ENCODE peak calls at places on chromosomes 13 and 19, in four cellular contexts. D is activated CD4-positive, alpha-beta T cell treated with anti-CD3 and anti-CD28 coated beads for 24 hours; L is NCI-H187; I is HFF-Myc. S is an unnamed sample.

GRCh38 chr19:35341006-35341405 is 6.7 kb upstream of the FFAR1 start:
- DNase-seq in D (no peak), L (no peak), I (no peak), S (no peak)

GRCh38 chr13:59856281-59856810 is 307.4 kb downstream of the DIAPH3 start:
- DNase-seq in D (no peak), L (no peak), I (peak; percentile 33), S (no peak)

GRCh38 chr19:38905186-38905539 is 5.4 kb downstream of the NFKBIB start:
- DNase-seq in D (no peak), L (no peak), I (no peak), S (no peak)

GRCh38 chr13:24512208-24513068 is at the start of gene PARP4:
- DNase-seq in D (peak; percentile 49), L (peak; percentile 18), I (peak; percentile 85), S (peak; percentile 86)

GRCh38 chr13:62626771-62627170 is 1211.1 kb upstream of the PCDH20 start:
- DNase-seq in D (no peak), L (no peak), I (no peak), S (no peak)

GRCh38 chr13:90709329-90709728 is 638.2 kb upstream of the MIR17HG start:
- DNase-seq in D (no peak), L (no peak), I (no peak), S (no peak)

GRCh38 chr13:42114912-42115311 is 66.5 kb downstream of the DGKH start:
- DNase-seq in D (no peak), L (no peak), I (no peak), S (no peak)

GRCh38 chr13:77728265-77728966 is 30.9 kb downstream of the SLAIN1 start:
- DNase-seq in D (no peak), L (no peak), I (no peak), S (no peak)

GRCh38 chr13:108609353-108609752 is 20.1 kb upstream of the MYO16 start:
- DNase-seq in D (no peak), L (no peak), I (peak; percentile 20), S (no peak)

GRCh38 chr19:6890938-6891337 is 3.6 kb downstream of the ADGRE1 start:
- DNase-seq in D (peak; percentile 32), L (no peak), I (no peak), S (no peak)

GRCh38 chr13:50543767-50544166 is 299.7 kb downstream of the DLEU7 start:
- DNase-seq in D (no peak), L (no peak), I (no peak), S (no peak)

GRCh38 chr19:17933414-17934129 is 757 bp downstream of the CCDC124 start:
- DNase-seq in D (no peak), L (no peak), I (no peak), S (no peak)

GRCh38 chr13:46577656-46578589 is 25.0 kb downstream of the LRCH1 start:
- DNase-seq in D (no peak), L (no peak), I (peak; percentile 80), S (no peak)

GRCh38 chr13:23547000-23547590 is 23.1 kb upstream of the TNFRSF19 start:
- DNase-seq in D (no peak), L (no peak), I (no peak), S (no peak)

GRCh38 chr13:35789335-35790166 is 313.1 kb upstream of the MAB21L1 start:
- DNase-seq in D (no peak), L (no peak), I (peak; percentile 31), S (peak; percentile 17)

GRCh38 chr19:31185261-31185660 is 164.0 kb downstream of the TSHZ3 start:
- DNase-seq in D (no peak), L (no peak), I (no peak), S (no peak)

GRCh38 chr19:3270908-3271307 is 46.4 kb downstream of the CELF5 start:
- DNase-seq in D (peak; percentile 35), L (no peak), I (peak; percentile 22), S (peak; percentile 59)

GRCh38 chr19:40605201-40605971 is 4.2 kb downstream of the LTBP4 start:
- DNase-seq in D (peak; percentile 64), L (no peak), I (no peak), S (peak; percentile 51)

GRCh38 chr19:38695319-38695683 is 47.9 kb downstream of the ACTN4 start:
- DNase-seq in D (no peak), L (no peak), I (no peak), S (no peak)

GRCh38 chr19:854549-854948 is 2.4 kb downstream of the ELANE start:
- DNase-seq in D (no peak), L (no peak), I (no peak), S (no peak)

GRCh38 chr19:4859697-4860096 is 7.8 kb downstream of the PLIN3 start:
- DNase-seq in D (no peak), L (no peak), I (no peak), S (no peak)

GRCh38 chr13:43881580-43881979 is 1.9 kb downstream of the LACC1 start:
- DNase-seq in D (no peak), L (no peak), I (no peak), S (no peak)

GRCh38 chr13:100130930-100131511 is 42.1 kb downstream of the PCCA start:
- DNase-seq in D (no peak), L (no peak), I (no peak), S (no peak)

GRCh38 chr19:51788936-51789795 is 5.8 kb upstream of the FPR3 start:
- DNase-seq in D (no peak), L (no peak), I (no peak), S (no peak)

GRCh38 chr13:40233731-40234195 is 432.7 kb downstream of the FOXO1 start:
- DNase-seq in D (no peak), L (no peak), I (no peak), S (no peak)

GRCh38 chr13:47679391-47679790 is 321.7 kb downstream of the SUCLA2 start:
- DNase-seq in D (no peak), L (no peak), I (no peak), S (no peak)

GRCh38 chr19:31092189-31092753 is 257.0 kb downstream of the TSHZ3 start:
- DNase-seq in D (no peak), L (no peak), I (no peak), S (no peak)

GRCh38 chr13:49791214-49791752 is 1.2 kb downstream of the KPNA3 start:
- DNase-seq in D (no peak), L (no peak), I (no peak), S (no peak)

GRCh38 chr13:33319859-33320258 is 34.3 kb upstream of the STARD13 start:
- DNase-seq in D (no peak), L (no peak), I (no peak), S (no peak)

GRCh38 chr13:60795219-60795618 is 398.2 kb downstream of the TDRD3 start:
- DNase-seq in D (no peak), L (no peak), I (no peak), S (no peak)

GRCh38 chr19:30689474-30689873 is 317.3 kb downstream of the ZNF536 start:
- DNase-seq in D (no peak), L (no peak), I (no peak), S (no peak)

GRCh38 chr13:74838096-74838495 is 643.9 kb downstream of the TBC1D4 start:
- DNase-seq in D (no peak), L (no peak), I (no peak), S (no peak)

GRCh38 chr13:39364797-39365468 is 238.1 kb downstream of the LHFPL6 start:
- DNase-seq in D (no peak), L (no peak), I (peak; percentile 19), S (no peak)

GRCh38 chr19:35216026-35216832 is 12.3 kb downstream of the FAM187B start:
- DNase-seq in D (no peak), L (no peak), I (no peak), S (no peak)

S was measured in NCI-H1930.